ENCODE peak calls at places on chromosomes 13 and 19, in five cellular contexts. One of them, this sample, is unnamed.

GRCh38 chr19:21765151-21765550 is 2.2 kb downstream of the ZNF100 start:
- DNase-seq in HFF-Myc: no peak
- DNase-seq in immature natural killer cell: no peak
- DNase-seq in left ventricle myocardium inferior: no peak
- DNase-seq in stimulated activated CD4-positive, alpha-beta T cell treated with anti-CD3 and anti-CD28 coated beads, Interleukin-12 subunit alpha, Interleukin-12 subunit beta, amount 100 ng/mL, for 48 hours: no peak
- DNase-seq in this sample: no peak

GRCh38 chr19:14004619-14005380 is 1.3 kb downstream of the RFX1 start:
- DNase-seq in HFF-Myc: no peak
- DNase-seq in stimulated activated CD4-positive, alpha-beta T cell treated with anti-CD3 and anti-CD28 coated beads, Interleukin-12 subunit alpha, Interleukin-12 subunit beta, amount 100 ng/mL, for 48 hours: no peak
- DNase-seq in immature natural killer cell: no peak
- DNase-seq in left ventricle myocardium inferior: peak
- DNase-seq in this sample: no peak

GRCh38 chr13:112854321-112854720 is 114.7 kb upstream of the MCF2L start:
- DNase-seq in immature natural killer cell: no peak
- DNase-seq in left ventricle myocardium inferior: no peak
- DNase-seq in HFF-Myc: no peak
- DNase-seq in stimulated activated CD4-positive, alpha-beta T cell treated with anti-CD3 and anti-CD28 coated beads, Interleukin-12 subunit alpha, Interleukin-12 subunit beta, amount 100 ng/mL, for 48 hours: no peak
- DNase-seq in this sample: no peak

GRCh38 chr13:92188574-92188973 is 790.2 kb downstream of the GPC5 start:
- DNase-seq in HFF-Myc: no peak
- DNase-seq in immature natural killer cell: no peak
- DNase-seq in stimulated activated CD4-positive, alpha-beta T cell treated with anti-CD3 and anti-CD28 coated beads, Interleukin-12 subunit alpha, Interleukin-12 subunit beta, amount 100 ng/mL, for 48 hours: no peak
- DNase-seq in left ventricle myocardium inferior: no peak
- DNase-seq in this sample: no peak

GRCh38 chr19:41031926-41032325 is 40.8 kb downstream of the CYP2B6 start:
- DNase-seq in immature natural killer cell: no peak
- DNase-seq in left ventricle myocardium inferior: no peak
- DNase-seq in stimulated activated CD4-positive, alpha-beta T cell treated with anti-CD3 and anti-CD28 coated beads, Interleukin-12 subunit alpha, Interleukin-12 subunit beta, amount 100 ng/mL, for 48 hours: no peak
- DNase-seq in HFF-Myc: no peak
- DNase-seq in this sample: no peak

GRCh38 chr13:97627566-97627965 is 193.6 kb downstream of the RAP2A start:
- DNase-seq in stimulated activated CD4-positive, alpha-beta T cell treated with anti-CD3 and anti-CD28 coated beads, Interleukin-12 subunit alpha, Interleukin-12 subunit beta, amount 100 ng/mL, for 48 hours: no peak
- DNase-seq in HFF-Myc: peak
- DNase-seq in immature natural killer cell: no peak
- DNase-seq in left ventricle myocardium inferior: peak
- DNase-seq in this sample: peak

GRCh38 chr19:52516191-52516590 is 11.3 kb upstream of the ZNF808 start:
- DNase-seq in immature natural killer cell: no peak
- DNase-seq in left ventricle myocardium inferior: no peak
- DNase-seq in stimulated activated CD4-positive, alpha-beta T cell treated with anti-CD3 and anti-CD28 coated beads, Interleukin-12 subunit alpha, Interleukin-12 subunit beta, amount 100 ng/mL, for 48 hours: no peak
- DNase-seq in HFF-Myc: no peak
- DNase-seq in this sample: no peak

GRCh38 chr19:13207237-13208130 is 57.3 kb downstream of the IER2 start:
- DNase-seq in left ventricle myocardium inferior: peak
- DNase-seq in immature natural killer cell: peak
- DNase-seq in HFF-Myc: no peak
- DNase-seq in stimulated activated CD4-positive, alpha-beta T cell treated with anti-CD3 and anti-CD28 coated beads, Interleukin-12 subunit alpha, Interleukin-12 subunit beta, amount 100 ng/mL, for 48 hours: no peak
- DNase-seq in this sample: peak

GRCh38 chr13:41696163-41697003 is 239.0 kb downstream of the RGCC start:
- DNase-seq in left ventricle myocardium inferior: no peak
- DNase-seq in immature natural killer cell: no peak
- DNase-seq in HFF-Myc: no peak
- DNase-seq in stimulated activated CD4-positive, alpha-beta T cell treated with anti-CD3 and anti-CD28 coated beads, Interleukin-12 subunit alpha, Interleukin-12 subunit beta, amount 100 ng/mL, for 48 hours: no peak
- DNase-seq in this sample: no peak

GRCh38 chr19:50313812-50314536 is 15.2 kb downstream of the KCNC3 start:
- DNase-seq in immature natural killer cell: no peak
- DNase-seq in HFF-Myc: no peak
- DNase-seq in stimulated activated CD4-positive, alpha-beta T cell treated with anti-CD3 and anti-CD28 coated beads, Interleukin-12 subunit alpha, Interleukin-12 subunit beta, amount 100 ng/mL, for 48 hours: no peak
- DNase-seq in left ventricle myocardium inferior: no peak
- DNase-seq in this sample: no peak

GRCh38 chr19:21838646-21839045 is 2.7 kb upstream of the ZNF43 start:
- DNase-seq in HFF-Myc: no peak
- DNase-seq in stimulated activated CD4-positive, alpha-beta T cell treated with anti-CD3 and anti-CD28 coated beads, Interleukin-12 subunit alpha, Interleukin-12 subunit beta, amount 100 ng/mL, for 48 hours: no peak
- DNase-seq in left ventricle myocardium inferior: no peak
- DNase-seq in immature natural killer cell: no peak
- DNase-seq in this sample: no peak

GRCh38 chr19:52226652-52227051 is 36.8 kb downstream of the PPP2R1A start:
- DNase-seq in HFF-Myc: no peak
- DNase-seq in immature natural killer cell: no peak
- DNase-seq in left ventricle myocardium inferior: no peak
- DNase-seq in stimulated activated CD4-positive, alpha-beta T cell treated with anti-CD3 and anti-CD28 coated beads, Interleukin-12 subunit alpha, Interleukin-12 subunit beta, amount 100 ng/mL, for 48 hours: peak
- DNase-seq in this sample: no peak

GRCh38 chr19:7522923-7523667 is 671 bp downstream of the MCOLN1 start:
- DNase-seq in immature natural killer cell: no peak
- DNase-seq in stimulated activated CD4-positive, alpha-beta T cell treated with anti-CD3 and anti-CD28 coated beads, Interleukin-12 subunit alpha, Interleukin-12 subunit beta, amount 100 ng/mL, for 48 hours: no peak
- DNase-seq in left ventricle myocardium inferior: no peak
- DNase-seq in HFF-Myc: no peak
- DNase-seq in this sample: no peak

GRCh38 chr19:27966390-27966816 is 1246.5 kb downstream of the UQCRFS1 start:
- DNase-seq in HFF-Myc: no peak
- DNase-seq in left ventricle myocardium inferior: no peak
- DNase-seq in stimulated activated CD4-positive, alpha-beta T cell treated with anti-CD3 and anti-CD28 coated beads, Interleukin-12 subunit alpha, Interleukin-12 subunit beta, amount 100 ng/mL, for 48 hours: no peak
- DNase-seq in immature natural killer cell: no peak
- DNase-seq in this sample: no peak

GRCh38 chr19:8698433-8699063 is at the start of gene ACTL9:
- DNase-seq in immature natural killer cell: no peak
- DNase-seq in left ventricle myocardium inferior: no peak
- DNase-seq in HFF-Myc: no peak
- DNase-seq in stimulated activated CD4-positive, alpha-beta T cell treated with anti-CD3 and anti-CD28 coated beads, Interleukin-12 subunit alpha, Interleukin-12 subunit beta, amount 100 ng/mL, for 48 hours: no peak
- DNase-seq in this sample: no peak

GRCh38 chr19:43735957-43736356 is 18.8 kb downstream of the SMG9 start:
- DNase-seq in immature natural killer cell: no peak
- DNase-seq in stimulated activated CD4-positive, alpha-beta T cell treated with anti-CD3 and anti-CD28 coated beads, Interleukin-12 subunit alpha, Interleukin-12 subunit beta, amount 100 ng/mL, for 48 hours: no peak
- DNase-seq in left ventricle myocardium inferior: no peak
- DNase-seq in HFF-Myc: no peak
- DNase-seq in this sample: no peak

GRCh38 chr19:38070573-38070972 is 153.4 kb downstream of the DPF1 start:
- DNase-seq in immature natural killer cell: no peak
- DNase-seq in left ventricle myocardium inferior: no peak
- DNase-seq in HFF-Myc: no peak
- DNase-seq in stimulated activated CD4-positive, alpha-beta T cell treated with anti-CD3 and anti-CD28 coated beads, Interleukin-12 subunit alpha, Interleukin-12 subunit beta, amount 100 ng/mL, for 48 hours: no peak
- DNase-seq in this sample: no peak